ENCODE peak calls at places on chromosomes 1 and 21, in five cellular contexts. One of them, this sample, is unnamed.

GRCh38 chr1:91872560-91873081 is 13.3 kb downstream of the TGFBR3 start:
- DNase-seq in amniotic stem cell: no peak
- DNase-seq in non-pigmented ciliary epithelial cell: no peak
- DNase-seq in Kasumi-1: no peak
- DNase-seq in activated T-helper 1 cell treated with Interleukin-2 at 50 U/mL for 16 hours: no peak
- DNase-seq in this sample: no peak

GRCh38 chr1:26122988-26123973 is 11.7 kb downstream of the PDIK1L start:
- DNase-seq in amniotic stem cell: peak; percentile 6
- DNase-seq in activated T-helper 1 cell treated with Interleukin-2 at 50 U/mL for 16 hours: no peak
- DNase-seq in non-pigmented ciliary epithelial cell: no peak
- DNase-seq in Kasumi-1: no peak
- DNase-seq in this sample: no peak

GRCh38 chr1:84757301-84757700 is 67.0 kb upstream of the SSX2IP start:
- DNase-seq in non-pigmented ciliary epithelial cell: no peak
- DNase-seq in Kasumi-1: no peak
- DNase-seq in amniotic stem cell: no peak
- DNase-seq in activated T-helper 1 cell treated with Interleukin-2 at 50 U/mL for 16 hours: no peak
- DNase-seq in this sample: peak; percentile 8

GRCh38 chr1:54094001-54094729 is 40.8 kb downstream of the TCEANC2 start:
- DNase-seq in amniotic stem cell: no peak
- DNase-seq in activated T-helper 1 cell treated with Interleukin-2 at 50 U/mL for 16 hours: no peak
- DNase-seq in Kasumi-1: no peak
- DNase-seq in non-pigmented ciliary epithelial cell: no peak
- DNase-seq in this sample: no peak

GRCh38 chr1:61424382-61424781 is 300.6 kb downstream of the TM2D1 start:
- DNase-seq in non-pigmented ciliary epithelial cell: no peak
- DNase-seq in Kasumi-1: no peak
- DNase-seq in activated T-helper 1 cell treated with Interleukin-2 at 50 U/mL for 16 hours: no peak
- DNase-seq in amniotic stem cell: no peak
- DNase-seq in this sample: no peak

GRCh38 chr21:26966360-26966977 is 419 bp downstream of the ADAMTS5 start:
- DNase-seq in non-pigmented ciliary epithelial cell: no peak
- DNase-seq in amniotic stem cell: peak; percentile 5
- DNase-seq in Kasumi-1: peak; percentile 27
- DNase-seq in activated T-helper 1 cell treated with Interleukin-2 at 50 U/mL for 16 hours: no peak
- DNase-seq in this sample: no peak

GRCh38 chr1:85344256-85344694 is 67.8 kb upstream of the BCL10 start:
- DNase-seq in Kasumi-1: no peak
- DNase-seq in amniotic stem cell: no peak
- DNase-seq in non-pigmented ciliary epithelial cell: no peak
- DNase-seq in activated T-helper 1 cell treated with Interleukin-2 at 50 U/mL for 16 hours: no peak
- DNase-seq in this sample: peak; percentile 53

GRCh38 chr1:54542962-54543539 is 5.0 kb upstream of the ACOT11 start:
- DNase-seq in Kasumi-1: peak; percentile 95
- DNase-seq in amniotic stem cell: no peak
- DNase-seq in activated T-helper 1 cell treated with Interleukin-2 at 50 U/mL for 16 hours: no peak
- DNase-seq in non-pigmented ciliary epithelial cell: no peak
- DNase-seq in this sample: no peak

This sample was measured in Caco-2.